ENCODE peak calls at places on chromosomes 2 and 18, in six cellular contexts. One of them, this sample, is unnamed.

GRCh38 chr18:3671181-3671580 is 221.2 kb downstream of the TGIF1 start:
- DNase-seq in neuronal stem cell: no peak
- DNase-seq in mesenchymal stem cell: peak
- DNase-seq in H9: no peak
- DNase-seq in H1: no peak
- DNase-seq in IMR-90: peak
- DNase-seq in this sample: no peak

GRCh38 chr2:226796012-226796839 is 3.4 kb downstream of the IRS1 start:
- DNase-seq in H1: no peak
- DNase-seq in IMR-90: peak
- DNase-seq in H9: no peak
- DNase-seq in neuronal stem cell: no peak
- DNase-seq in mesenchymal stem cell: no peak
- DNase-seq in this sample: no peak

GRCh38 chr2:131004446-131005209 is 88.6 kb downstream of the FAM168B start:
- DNase-seq in IMR-90: no peak
- DNase-seq in neuronal stem cell: no peak
- DNase-seq in H9: no peak
- DNase-seq in mesenchymal stem cell: no peak
- DNase-seq in H1: no peak
- DNase-seq in this sample: no peak

GRCh38 chr18:50631831-50632285 is 72.0 kb downstream of the MAPK4 start:
- DNase-seq in IMR-90: no peak
- DNase-seq in H9: no peak
- DNase-seq in mesenchymal stem cell: no peak
- DNase-seq in neuronal stem cell: no peak
- DNase-seq in H1: no peak
- DNase-seq in this sample: peak

GRCh38 chr18:34976534-34976898 is 64.7 kb upstream of the MAPRE2 start:
- DNase-seq in IMR-90: no peak
- DNase-seq in neuronal stem cell: no peak
- DNase-seq in H1: no peak
- DNase-seq in mesenchymal stem cell: no peak
- DNase-seq in H9: no peak
- DNase-seq in this sample: no peak

GRCh38 chr2:57549642-57550102 is 496.9 kb upstream of the VRK2 start:
- DNase-seq in IMR-90: no peak
- DNase-seq in H9: no peak
- DNase-seq in neuronal stem cell: no peak
- DNase-seq in mesenchymal stem cell: peak
- DNase-seq in H1: no peak
- DNase-seq in this sample: peak

GRCh38 chr18:68462766-68463165 is 252.1 kb downstream of the TMX3 start:
- DNase-seq in H9: no peak
- DNase-seq in mesenchymal stem cell: no peak
- DNase-seq in IMR-90: peak
- DNase-seq in neuronal stem cell: no peak
- DNase-seq in H1: no peak
- DNase-seq in this sample: no peak

GRCh38 chr2:43609304-43609883 is 13.6 kb upstream of the THADA start:
- DNase-seq in IMR-90: peak
- DNase-seq in mesenchymal stem cell: peak
- DNase-seq in H9: peak
- DNase-seq in H1: no peak
- DNase-seq in neuronal stem cell: peak
- DNase-seq in this sample: peak

GRCh38 chr2:98775146-98775988 is 44.4 kb upstream of the MGAT4A start:
- DNase-seq in H9: no peak
- DNase-seq in neuronal stem cell: no peak
- DNase-seq in mesenchymal stem cell: no peak
- DNase-seq in IMR-90: no peak
- DNase-seq in H1: no peak
- DNase-seq in this sample: no peak

GRCh38 chr2:75079575-75079974 is 119.7 kb downstream of the TACR1 start:
- DNase-seq in mesenchymal stem cell: no peak
- DNase-seq in neuronal stem cell: no peak
- DNase-seq in H9: no peak
- DNase-seq in IMR-90: peak
- DNase-seq in H1: no peak
- DNase-seq in this sample: no peak

GRCh38 chr2:26735096-26735495 is 29.0 kb upstream of the SLC35F6 start:
- DNase-seq in H9: no peak
- DNase-seq in mesenchymal stem cell: peak
- DNase-seq in H1: no peak
- DNase-seq in IMR-90: peak
- DNase-seq in neuronal stem cell: no peak
- DNase-seq in this sample: no peak

GRCh38 chr18:56984731-56985130 is 162.2 kb upstream of the BOD1L2 start:
- DNase-seq in mesenchymal stem cell: no peak
- DNase-seq in neuronal stem cell: no peak
- DNase-seq in H9: no peak
- DNase-seq in IMR-90: no peak
- DNase-seq in H1: no peak
- DNase-seq in this sample: no peak

GRCh38 chr2:241545113-241545512 is 13.4 kb upstream of the BOK start:
- DNase-seq in neuronal stem cell: no peak
- DNase-seq in IMR-90: peak
- DNase-seq in mesenchymal stem cell: peak
- DNase-seq in H9: no peak
- DNase-seq in H1: no peak
- DNase-seq in this sample: no peak

GRCh38 chr2:27832396-27832795 is 57.8 kb downstream of the RBKS start:
- DNase-seq in mesenchymal stem cell: peak
- DNase-seq in neuronal stem cell: no peak
- DNase-seq in H1: no peak
- DNase-seq in IMR-90: peak
- DNase-seq in H9: no peak
- DNase-seq in this sample: no peak

GRCh38 chr18:70260683-70261082 is 28.2 kb upstream of the SOCS6 start:
- DNase-seq in H1: no peak
- DNase-seq in IMR-90: no peak
- DNase-seq in mesenchymal stem cell: no peak
- DNase-seq in H9: no peak
- DNase-seq in neuronal stem cell: no peak
- DNase-seq in this sample: no peak

GRCh38 chr2:39733070-39733674 is 45.9 kb downstream of the THUMPD2 start:
- DNase-seq in H1: no peak
- DNase-seq in mesenchymal stem cell: no peak
- DNase-seq in IMR-90: no peak
- DNase-seq in neuronal stem cell: no peak
- DNase-seq in H9: no peak
- DNase-seq in this sample: no peak

GRCh38 chr2:128401680-128402079 is 83.0 kb upstream of the HS6ST1 start:
- DNase-seq in IMR-90: no peak
- DNase-seq in H1: no peak
- DNase-seq in H9: peak
- DNase-seq in mesenchymal stem cell: no peak
- DNase-seq in neuronal stem cell: no peak
- DNase-seq in this sample: no peak
- H2BK120ac ChIP-seq in IMR-90: no peak
- H2BK120ac ChIP-seq in H1: no peak
- H2BK120ac ChIP-seq in H9: no peak
- H2BK120ac ChIP-seq in mesenchymal stem cell: no peak
- H2BK120ac ChIP-seq in neuronal stem cell: no peak
- H2BK120ac ChIP-seq in this sample: no peak

GRCh38 chr18:6994719-6995430 is 122.7 kb downstream of the LAMA1 start:
- DNase-seq in mesenchymal stem cell: no peak
- DNase-seq in H1: no peak
- DNase-seq in neuronal stem cell: no peak
- DNase-seq in IMR-90: no peak
- DNase-seq in H9: no peak
- DNase-seq in this sample: peak
- H2BK15ac ChIP-seq in mesenchymal stem cell: no peak
- H2BK15ac ChIP-seq in H1: no peak
- H2BK15ac ChIP-seq in neuronal stem cell: no peak
- H2BK15ac ChIP-seq in IMR-90: no peak
- H2BK15ac ChIP-seq in H9: no peak
- H2BK15ac ChIP-seq in this sample: no peak

GRCh38 chr2:1929001-1929400 is 184.7 kb upstream of the PXDN start:
- DNase-seq in mesenchymal stem cell: no peak
- DNase-seq in H9: no peak
- DNase-seq in neuronal stem cell: no peak
- DNase-seq in IMR-90: no peak
- DNase-seq in H1: no peak
- DNase-seq in this sample: no peak
- H2BK120ac ChIP-seq in mesenchymal stem cell: no peak
- H2BK120ac ChIP-seq in H9: no peak
- H2BK120ac ChIP-seq in neuronal stem cell: no peak
- H2BK120ac ChIP-seq in IMR-90: no peak
- H2BK120ac ChIP-seq in H1: no peak
- H2BK120ac ChIP-seq in this sample: no peak

DNA sequence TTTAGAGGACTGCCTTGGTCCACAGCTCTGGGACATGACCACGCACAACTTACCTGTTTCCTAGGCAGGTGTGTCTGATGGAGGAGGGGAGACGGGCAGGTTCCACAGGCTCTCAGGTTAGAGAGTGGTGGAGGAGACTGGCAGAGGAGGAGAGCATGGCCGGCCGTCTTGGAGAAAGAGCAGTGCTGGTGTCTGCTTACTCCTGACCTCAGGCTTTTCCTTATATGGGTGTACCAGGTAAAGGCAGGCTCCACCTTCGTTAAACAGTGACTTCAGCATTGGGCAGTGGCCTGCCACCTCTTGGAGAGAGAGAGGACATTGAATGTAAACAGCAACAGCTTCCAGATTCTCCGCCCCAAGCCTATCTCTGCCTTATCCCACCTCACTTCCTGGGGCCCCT is at the start of gene CAPN13:
- DNase-seq in H1: peak
- DNase-seq in IMR-90: no peak
- DNase-seq in mesenchymal stem cell: no peak
- DNase-seq in neuronal stem cell: no peak
- DNase-seq in H9: peak
- DNase-seq in this sample: peak
- H2BK15ac ChIP-seq in H1: no peak
- H2BK15ac ChIP-seq in IMR-90: no peak
- H2BK15ac ChIP-seq in mesenchymal stem cell: no peak
- H2BK15ac ChIP-seq in neuronal stem cell: no peak
- H2BK15ac ChIP-seq in H9: no peak
- H2BK15ac ChIP-seq in this sample: no peak

GRCh38 chr2:128361376-128362131 is 42.9 kb upstream of the HS6ST1 start:
- DNase-seq in mesenchymal stem cell: no peak
- DNase-seq in H9: no peak
- DNase-seq in neuronal stem cell: no peak
- DNase-seq in H1: no peak
- DNase-seq in IMR-90: no peak
- DNase-seq in this sample: no peak
- H2BK120ac ChIP-seq in mesenchymal stem cell: peak
- H2BK120ac ChIP-seq in H9: peak
- H2BK120ac ChIP-seq in neuronal stem cell: peak
- H2BK120ac ChIP-seq in H1: peak
- H2BK120ac ChIP-seq in IMR-90: peak
- H2BK120ac ChIP-seq in this sample: no peak

GRCh38 chr2:3759331-3759730 is 56.0 kb downstream of the DCDC2C start:
- DNase-seq in H9: no peak
- DNase-seq in mesenchymal stem cell: no peak
- DNase-seq in neuronal stem cell: no peak
- DNase-seq in H1: no peak
- DNase-seq in IMR-90: peak
- DNase-seq in this sample: no peak

GRCh38 chr2:3762771-3763447 is 59.5 kb downstream of the DCDC2C start:
- DNase-seq in neuronal stem cell: no peak
- DNase-seq in H9: no peak
- DNase-seq in IMR-90: no peak
- DNase-seq in H1: no peak
- DNase-seq in mesenchymal stem cell: no peak
- DNase-seq in this sample: no peak

GRCh38 chr2:3758906-3759305 is 55.5 kb downstream of the DCDC2C start:
- DNase-seq in mesenchymal stem cell: no peak
- DNase-seq in H9: no peak
- DNase-seq in IMR-90: no peak
- DNase-seq in neuronal stem cell: no peak
- DNase-seq in H1: no peak
- DNase-seq in this sample: no peak

GRCh38 chr2:3761328-3761727 is 58.0 kb downstream of the DCDC2C start:
- DNase-seq in neuronal stem cell: no peak
- DNase-seq in mesenchymal stem cell: no peak
- DNase-seq in IMR-90: no peak
- DNase-seq in H1: no peak
- DNase-seq in H9: no peak
- DNase-seq in this sample: no peak

GRCh38 chr2:3759766-3760165 is 56.4 kb downstream of the DCDC2C start:
- DNase-seq in H9: no peak
- DNase-seq in H1: no peak
- DNase-seq in neuronal stem cell: no peak
- DNase-seq in IMR-90: peak
- DNase-seq in mesenchymal stem cell: no peak
- DNase-seq in this sample: no peak
- H2BK15ac ChIP-seq in H9: no peak
- H2BK15ac ChIP-seq in H1: no peak
- H2BK15ac ChIP-seq in neuronal stem cell: no peak
- H2BK15ac ChIP-seq in IMR-90: peak
- H2BK15ac ChIP-seq in mesenchymal stem cell: no peak
- H2BK15ac ChIP-seq in this sample: no peak

GRCh38 chr2:201149064-201149820 is 33.3 kb downstream of the CFLAR start:
- DNase-seq in H9: no peak
- DNase-seq in mesenchymal stem cell: peak
- DNase-seq in neuronal stem cell: no peak
- DNase-seq in H1: no peak
- DNase-seq in IMR-90: peak
- DNase-seq in this sample: peak

GRCh38 chr2:201148434-201148833 is 32.5 kb downstream of the CFLAR start:
- DNase-seq in neuronal stem cell: no peak
- DNase-seq in H9: no peak
- DNase-seq in IMR-90: no peak
- DNase-seq in mesenchymal stem cell: peak
- DNase-seq in H1: no peak
- DNase-seq in this sample: no peak

GRCh38 chr2:201152517-201152916 is 30.4 kb upstream of the CASP10 start:
- DNase-seq in neuronal stem cell: no peak
- DNase-seq in H9: no peak
- DNase-seq in IMR-90: no peak
- DNase-seq in mesenchymal stem cell: no peak
- DNase-seq in H1: no peak
- DNase-seq in this sample: no peak

GRCh38 chr2:201151127-201152074 is 31.5 kb upstream of the CASP10 start:
- DNase-seq in mesenchymal stem cell: peak
- DNase-seq in neuronal stem cell: no peak
- DNase-seq in H9: no peak
- DNase-seq in IMR-90: peak
- DNase-seq in H1: no peak
- DNase-seq in this sample: peak

GRCh38 chr2:201150454-201151020 is 32.4 kb upstream of the CASP10 start:
- DNase-seq in H1: no peak
- DNase-seq in IMR-90: no peak
- DNase-seq in neuronal stem cell: no peak
- DNase-seq in H9: no peak
- DNase-seq in mesenchymal stem cell: no peak
- DNase-seq in this sample: peak
- H2BK120ac ChIP-seq in H1: no peak
- H2BK120ac ChIP-seq in IMR-90: peak
- H2BK120ac ChIP-seq in neuronal stem cell: no peak
- H2BK120ac ChIP-seq in H9: no peak
- H2BK120ac ChIP-seq in mesenchymal stem cell: no peak
- H2BK120ac ChIP-seq in this sample: no peak